ENCODE peak calls at places on chromosomes 6 and 20, in ten cellular contexts. One of them, this sample, is unnamed.
A peak's percentile ranks its signal among the peaks of the same experiment; 100 is the strongest.

GRCh38 chr6:41706876-41707564 is 28.4 kb downstream of the TFEB start:
- DNase-seq in ovary: no peak
- DNase-seq in Karpas-422: peak; percentile 90
- DNase-seq in stomach: no peak
- DNase-seq in testis: peak; percentile 28
- DNase-seq in CD8-positive, alpha-beta T cell: no peak
- DNase-seq in AG04450: no peak
- DNase-seq in right lobe of liver: no peak
- DNase-seq in mammary epithelial cell: peak; percentile 43
- DNase-seq in left ventricle myocardium inferior: no peak
- DNase-seq in this sample: no peak

GRCh38 chr6:71250050-71250689 is 38.4 kb upstream of the OGFRL1 start:
- DNase-seq in ovary: no peak
- DNase-seq in Karpas-422: peak; percentile 49
- DNase-seq in stomach: no peak
- DNase-seq in testis: no peak
- DNase-seq in CD8-positive, alpha-beta T cell: no peak
- DNase-seq in AG04450: peak; percentile 29
- DNase-seq in right lobe of liver: no peak
- DNase-seq in mammary epithelial cell: peak; percentile 57
- DNase-seq in left ventricle myocardium inferior: no peak
- DNase-seq in this sample: no peak

GRCh38 chr6:142399739-142400138 is 97.9 kb downstream of the ADGRG6 start:
- DNase-seq in ovary: no peak
- DNase-seq in Karpas-422: no peak
- DNase-seq in stomach: no peak
- DNase-seq in testis: no peak
- DNase-seq in CD8-positive, alpha-beta T cell: no peak
- DNase-seq in AG04450: no peak
- DNase-seq in right lobe of liver: no peak
- DNase-seq in mammary epithelial cell: no peak
- DNase-seq in left ventricle myocardium inferior: no peak
- DNase-seq in this sample: no peak

GRCh38 chr6:118974790-118975189 is 39.8 kb upstream of the MCM9 start:
- DNase-seq in ovary: no peak
- DNase-seq in Karpas-422: no peak
- DNase-seq in stomach: no peak
- DNase-seq in testis: no peak
- DNase-seq in CD8-positive, alpha-beta T cell: no peak
- DNase-seq in AG04450: no peak
- DNase-seq in right lobe of liver: no peak
- DNase-seq in mammary epithelial cell: no peak
- DNase-seq in left ventricle myocardium inferior: no peak
- DNase-seq in this sample: no peak

GRCh38 chr6:116557863-116558262 is 4.3 kb downstream of the CALHM4 start:
- DNase-seq in ovary: no peak
- DNase-seq in Karpas-422: no peak
- DNase-seq in stomach: no peak
- DNase-seq in testis: peak; percentile 66
- DNase-seq in CD8-positive, alpha-beta T cell: no peak
- DNase-seq in AG04450: peak; percentile 88
- DNase-seq in right lobe of liver: no peak
- DNase-seq in mammary epithelial cell: peak; percentile 94
- DNase-seq in left ventricle myocardium inferior: peak; percentile 18
- DNase-seq in this sample: peak; percentile 43

GRCh38 chr20:36613974-36614373 is 8.4 kb downstream of the RAB5IF start:
- DNase-seq in ovary: no peak
- DNase-seq in Karpas-422: no peak
- DNase-seq in stomach: peak; percentile 77
- DNase-seq in testis: no peak
- DNase-seq in CD8-positive, alpha-beta T cell: no peak
- DNase-seq in AG04450: no peak
- DNase-seq in right lobe of liver: peak; percentile 49
- DNase-seq in mammary epithelial cell: peak; percentile 20
- DNase-seq in left ventricle myocardium inferior: no peak
- DNase-seq in this sample: no peak

GRCh38 chr6:28838289-28838633 is 85.5 kb downstream of the TRIM27 start:
- DNase-seq in ovary: peak; percentile 77
- DNase-seq in Karpas-422: peak; percentile 92
- DNase-seq in stomach: peak; percentile 72
- DNase-seq in testis: peak; percentile 71
- DNase-seq in CD8-positive, alpha-beta T cell: peak; percentile 75
- DNase-seq in AG04450: peak; percentile 44
- DNase-seq in right lobe of liver: peak; percentile 42
- DNase-seq in mammary epithelial cell: peak; percentile 70
- DNase-seq in left ventricle myocardium inferior: peak; percentile 29
- DNase-seq in this sample: peak; percentile 77

GRCh38 chr6:21505574-21505990 is 88.0 kb upstream of the SOX4 start:
- DNase-seq in ovary: no peak
- DNase-seq in Karpas-422: no peak
- DNase-seq in stomach: no peak
- DNase-seq in testis: no peak
- DNase-seq in CD8-positive, alpha-beta T cell: no peak
- DNase-seq in AG04450: no peak
- DNase-seq in right lobe of liver: no peak
- DNase-seq in mammary epithelial cell: peak; percentile 84
- DNase-seq in left ventricle myocardium inferior: no peak
- DNase-seq in this sample: no peak

GRCh38 chr6:112086744-112087135 is 542 bp downstream of the TUBE1 start:
- DNase-seq in ovary: no peak
- DNase-seq in Karpas-422: peak; percentile 56
- DNase-seq in stomach: no peak
- DNase-seq in testis: no peak
- DNase-seq in CD8-positive, alpha-beta T cell: no peak
- DNase-seq in AG04450: no peak
- DNase-seq in right lobe of liver: no peak
- DNase-seq in mammary epithelial cell: peak; percentile 58
- DNase-seq in left ventricle myocardium inferior: no peak
- DNase-seq in this sample: peak; percentile 70

GRCh38 chr20:12535316-12535715 is 473.5 kb upstream of the SPTLC3 start:
- DNase-seq in ovary: no peak
- DNase-seq in Karpas-422: no peak
- DNase-seq in stomach: no peak
- DNase-seq in testis: no peak
- DNase-seq in CD8-positive, alpha-beta T cell: no peak
- DNase-seq in AG04450: no peak
- DNase-seq in right lobe of liver: no peak
- DNase-seq in mammary epithelial cell: no peak
- DNase-seq in left ventricle myocardium inferior: no peak
- DNase-seq in this sample: no peak

GRCh38 chr6:4370066-4370465 is 234.7 kb upstream of the ECI2 start:
- DNase-seq in ovary: no peak
- DNase-seq in Karpas-422: no peak
- DNase-seq in stomach: no peak
- DNase-seq in testis: no peak
- DNase-seq in CD8-positive, alpha-beta T cell: no peak
- DNase-seq in AG04450: peak; percentile 88
- DNase-seq in right lobe of liver: no peak
- DNase-seq in mammary epithelial cell: peak; percentile 82
- DNase-seq in left ventricle myocardium inferior: no peak
- DNase-seq in this sample: peak; percentile 58

GRCh38 chr6:34745277-34746103 is 11.8 kb upstream of the SNRPC start:
- DNase-seq in ovary: no peak
- DNase-seq in Karpas-422: no peak
- DNase-seq in stomach: peak; percentile 82
- DNase-seq in testis: no peak
- DNase-seq in CD8-positive, alpha-beta T cell: no peak
- DNase-seq in AG04450: peak; percentile 7
- DNase-seq in right lobe of liver: no peak
- DNase-seq in mammary epithelial cell: peak; percentile 79
- DNase-seq in left ventricle myocardium inferior: no peak
- DNase-seq in this sample: no peak

GRCh38 chr20:47311967-47312681 is 44.4 kb downstream of the ZMYND8 start:
- DNase-seq in ovary: no peak
- DNase-seq in Karpas-422: no peak
- DNase-seq in stomach: no peak
- DNase-seq in testis: no peak
- DNase-seq in CD8-positive, alpha-beta T cell: no peak
- DNase-seq in AG04450: no peak
- DNase-seq in right lobe of liver: no peak
- DNase-seq in mammary epithelial cell: no peak
- DNase-seq in left ventricle myocardium inferior: no peak
- DNase-seq in this sample: no peak

GRCh38 chr20:19765266-19765665 is 7.2 kb downstream of the RIN2 start:
- DNase-seq in ovary: no peak
- DNase-seq in Karpas-422: no peak
- DNase-seq in stomach: no peak
- DNase-seq in testis: no peak
- DNase-seq in CD8-positive, alpha-beta T cell: no peak
- DNase-seq in AG04450: no peak
- DNase-seq in right lobe of liver: no peak
- DNase-seq in mammary epithelial cell: no peak
- DNase-seq in left ventricle myocardium inferior: no peak
- DNase-seq in this sample: no peak

DNA sequence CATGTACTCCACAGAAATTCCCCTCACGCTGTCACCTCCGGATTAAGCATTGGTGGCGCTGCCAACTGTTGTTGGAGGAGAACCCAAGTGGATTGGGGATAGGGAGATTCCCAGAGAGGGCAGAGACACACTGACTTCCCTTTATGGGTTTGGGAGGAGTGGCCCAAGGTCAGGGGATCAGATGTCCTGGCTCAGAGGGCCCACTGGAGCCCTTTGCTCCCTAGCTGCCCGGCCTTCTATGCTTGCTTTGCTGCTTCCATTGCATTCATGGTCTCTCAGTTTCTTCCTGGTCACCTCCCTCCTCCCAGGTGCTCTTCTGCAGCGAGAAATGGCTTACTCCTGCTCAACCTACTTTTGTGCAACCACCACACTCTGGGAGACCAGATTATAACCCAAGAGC is 14.3 kb downstream of the CUL9 start:
- DNase-seq in ovary: no peak
- DNase-seq in Karpas-422: no peak
- DNase-seq in stomach: no peak
- DNase-seq in testis: no peak
- DNase-seq in CD8-positive, alpha-beta T cell: no peak
- DNase-seq in AG04450: no peak
- DNase-seq in right lobe of liver: no peak
- DNase-seq in mammary epithelial cell: no peak
- DNase-seq in left ventricle myocardium inferior: no peak
- DNase-seq in this sample: no peak
- H3K27ac ChIP-seq in ovary: no peak overlapping the region
- H3K27ac ChIP-seq in Karpas-422: no peak overlapping the region
- H3K27ac ChIP-seq in stomach: no peak overlapping the region
- H3K27ac ChIP-seq in testis: no peak overlapping the region
- H3K27ac ChIP-seq in CD8-positive, alpha-beta T cell: no peak overlapping the region
- H3K27ac ChIP-seq in AG04450: no peak overlapping the region
- H3K27ac ChIP-seq in right lobe of liver: no peak overlapping the region
- H3K27ac ChIP-seq in mammary epithelial cell: no peak overlapping the region
- H3K27ac ChIP-seq in left ventricle myocardium inferior: no peak overlapping the region
- H3K27ac ChIP-seq in this sample: no peak overlapping the region

GRCh38 chr6:27297857-27298730 is 14.0 kb downstream of the POM121L2 start:
- DNase-seq in ovary: no peak
- DNase-seq in Karpas-422: peak; percentile 60
- DNase-seq in stomach: no peak
- DNase-seq in testis: no peak
- DNase-seq in CD8-positive, alpha-beta T cell: no peak
- DNase-seq in AG04450: no peak
- DNase-seq in right lobe of liver: no peak
- DNase-seq in mammary epithelial cell: peak; percentile 69
- DNase-seq in left ventricle myocardium inferior: no peak
- DNase-seq in this sample: peak; percentile 3

GRCh38 chr6:27296106-27296783 is 15.8 kb downstream of the POM121L2 start:
- DNase-seq in ovary: no peak
- DNase-seq in Karpas-422: no peak
- DNase-seq in stomach: no peak
- DNase-seq in testis: no peak
- DNase-seq in CD8-positive, alpha-beta T cell: no peak
- DNase-seq in AG04450: no peak
- DNase-seq in right lobe of liver: no peak
- DNase-seq in mammary epithelial cell: peak; percentile 58
- DNase-seq in left ventricle myocardium inferior: no peak
- DNase-seq in this sample: peak; percentile 23

GRCh38 chr6:27294409-27294808 is 17.7 kb downstream of the POM121L2 start:
- DNase-seq in ovary: no peak
- DNase-seq in Karpas-422: no peak
- DNase-seq in stomach: no peak
- DNase-seq in testis: no peak
- DNase-seq in CD8-positive, alpha-beta T cell: no peak
- DNase-seq in AG04450: no peak
- DNase-seq in right lobe of liver: no peak
- DNase-seq in mammary epithelial cell: peak; percentile 33
- DNase-seq in left ventricle myocardium inferior: no peak
- DNase-seq in this sample: no peak

GRCh38 chr6:27295301-27296079 is 16.6 kb downstream of the POM121L2 start:
- DNase-seq in ovary: no peak
- DNase-seq in Karpas-422: peak; percentile 55
- DNase-seq in stomach: no peak
- DNase-seq in testis: no peak
- DNase-seq in CD8-positive, alpha-beta T cell: no peak
- DNase-seq in AG04450: peak; percentile 21
- DNase-seq in right lobe of liver: no peak
- DNase-seq in mammary epithelial cell: peak; percentile 82
- DNase-seq in left ventricle myocardium inferior: no peak
- DNase-seq in this sample: peak; percentile 46

DNA sequence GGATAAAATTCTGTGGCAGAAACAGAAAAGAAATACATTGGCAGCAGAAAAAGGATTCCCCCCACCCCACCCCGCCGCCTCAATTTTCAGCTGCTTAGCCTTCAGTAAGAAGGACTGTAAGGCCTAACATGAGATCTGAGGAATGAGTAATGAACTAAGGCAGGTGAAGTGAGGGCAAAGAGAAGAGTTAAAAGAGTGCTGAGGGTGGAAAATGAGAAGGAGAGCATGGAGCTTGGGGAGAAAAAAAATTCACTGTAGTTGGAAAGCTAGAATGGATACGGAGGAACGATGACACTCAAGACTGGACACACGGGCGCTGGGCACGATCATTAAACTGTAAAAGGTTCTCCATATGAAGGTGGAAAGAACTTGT is 14.6 kb downstream of the POM121L2 start:
- DNase-seq in ovary: no peak
- DNase-seq in Karpas-422: no peak
- DNase-seq in stomach: no peak
- DNase-seq in testis: no peak
- DNase-seq in CD8-positive, alpha-beta T cell: no peak
- DNase-seq in AG04450: no peak
- DNase-seq in right lobe of liver: no peak
- DNase-seq in mammary epithelial cell: no peak
- DNase-seq in left ventricle myocardium inferior: no peak
- DNase-seq in this sample: no peak
- H3K4me3 ChIP-seq in ovary: no peak overlapping the region
- H3K4me3 ChIP-seq in Karpas-422: no peak overlapping the region
- H3K4me3 ChIP-seq in stomach: no peak overlapping the region
- H3K4me3 ChIP-seq in testis: no peak overlapping the region
- H3K4me3 ChIP-seq in CD8-positive, alpha-beta T cell: no peak overlapping the region
- H3K4me3 ChIP-seq in AG04450: peak overlapping the region; percentile 8
- H3K4me3 ChIP-seq in right lobe of liver: no peak overlapping the region
- H3K4me3 ChIP-seq in mammary epithelial cell: peak overlapping the region; percentile 34
- H3K4me3 ChIP-seq in left ventricle myocardium inferior: no peak overlapping the region
- H3K4me3 ChIP-seq in this sample: no peak overlapping the region

GRCh38 chr6:167828325-167828956 is 1.7 kb downstream of the AFDN start:
- DNase-seq in ovary: no peak
- DNase-seq in Karpas-422: no peak
- DNase-seq in stomach: no peak
- DNase-seq in testis: no peak
- DNase-seq in CD8-positive, alpha-beta T cell: no peak
- DNase-seq in AG04450: no peak
- DNase-seq in right lobe of liver: no peak
- DNase-seq in mammary epithelial cell: no peak
- DNase-seq in left ventricle myocardium inferior: no peak
- DNase-seq in this sample: no peak
- H3K27ac ChIP-seq in ovary: peak overlapping the region; percentile 75
- H3K27ac ChIP-seq in Karpas-422: no peak overlapping the region
- H3K27ac ChIP-seq in stomach: peak overlapping the region; percentile 87
- H3K27ac ChIP-seq in testis: peak overlapping the region; percentile 90
- H3K27ac ChIP-seq in CD8-positive, alpha-beta T cell: no peak overlapping the region
- H3K27ac ChIP-seq in AG04450: no peak overlapping the region
- H3K27ac ChIP-seq in right lobe of liver: peak overlapping the region; percentile 68
- H3K27ac ChIP-seq in mammary epithelial cell: peak overlapping the region; percentile 86
- H3K27ac ChIP-seq in left ventricle myocardium inferior: peak overlapping the region; percentile 77
- H3K27ac ChIP-seq in this sample: no peak overlapping the region

GRCh38 chr20:62929051-62929538 is 2.8 kb upstream of the DIDO1 start:
- DNase-seq in ovary: peak; percentile 82
- DNase-seq in Karpas-422: peak; percentile 56
- DNase-seq in stomach: peak; percentile 73
- DNase-seq in testis: peak; percentile 82
- DNase-seq in CD8-positive, alpha-beta T cell: peak; percentile 60
- DNase-seq in AG04450: no peak
- DNase-seq in right lobe of liver: peak; percentile 86
- DNase-seq in mammary epithelial cell: peak; percentile 59
- DNase-seq in left ventricle myocardium inferior: peak; percentile 77
- DNase-seq in this sample: no peak
- H3K4me3 ChIP-seq in ovary: peak overlapping the region; percentile 58
- H3K4me3 ChIP-seq in Karpas-422: peak overlapping the region; percentile 46
- H3K4me3 ChIP-seq in stomach: peak overlapping the region; percentile 91
- H3K4me3 ChIP-seq in testis: peak overlapping the region; percentile 64
- H3K4me3 ChIP-seq in CD8-positive, alpha-beta T cell: peak overlapping the region; percentile 71
- H3K4me3 ChIP-seq in AG04450: peak overlapping the region; percentile 59
- H3K4me3 ChIP-seq in right lobe of liver: peak overlapping the region; percentile 41
- H3K4me3 ChIP-seq in mammary epithelial cell: peak overlapping the region; percentile 50
- H3K4me3 ChIP-seq in left ventricle myocardium inferior: peak overlapping the region; percentile 67
- H3K4me3 ChIP-seq in this sample: no peak overlapping the region

This sample was measured in SJCRH30.